ENCODE peak calls at places on chromosome 9, in ten cellular contexts. One of them, this sample, is unnamed.

GRCh38 chr9:137743695-137744094 is 124.9 kb downstream of the EHMT1 start:
- DNase-seq in activated CD8-positive, alpha-beta T cell treated with anti-CD3 and anti-CD28 coated beads for 36 hours: no peak
- DNase-seq in effector CD8-positive, alpha-beta T cell: no peak
- DNase-seq in AG08396: no peak
- DNase-seq in Calu3: no peak
- DNase-seq in BE2C: no peak
- DNase-seq in activated CD8-positive, alpha-beta memory T cell treated with anti-CD3 and anti-CD28 coated beads, Interleukin-2, amount 10 ng/mL, durations not matched to agents 7 days and 5 days: no peak
- DNase-seq in dorsolateral prefrontal cortex: no peak
- DNase-seq in ecto neural progenitor cell: no peak
- DNase-seq in PC-3: no peak
- DNase-seq in this sample: no peak

GRCh38 chr9:133627341-133627740 is 8.8 kb upstream of the DBH start:
- DNase-seq in Calu3: no peak
- DNase-seq in dorsolateral prefrontal cortex: no peak
- DNase-seq in BE2C: peak; percentile 77
- DNase-seq in AG08396: no peak
- DNase-seq in ecto neural progenitor cell: no peak
- DNase-seq in effector CD8-positive, alpha-beta T cell: no peak
- DNase-seq in activated CD8-positive, alpha-beta memory T cell treated with anti-CD3 and anti-CD28 coated beads, Interleukin-2, amount 10 ng/mL, durations not matched to agents 7 days and 5 days: no peak
- DNase-seq in activated CD8-positive, alpha-beta T cell treated with anti-CD3 and anti-CD28 coated beads for 36 hours: no peak
- DNase-seq in PC-3: no peak
- DNase-seq in this sample: no peak

GRCh38 chr9:97756991-97757390 is 59.9 kb upstream of the XPA start:
- DNase-seq in Calu3: no peak
- DNase-seq in AG08396: no peak
- DNase-seq in effector CD8-positive, alpha-beta T cell: no peak
- DNase-seq in ecto neural progenitor cell: no peak
- DNase-seq in BE2C: no peak
- DNase-seq in activated CD8-positive, alpha-beta memory T cell treated with anti-CD3 and anti-CD28 coated beads, Interleukin-2, amount 10 ng/mL, durations not matched to agents 7 days and 5 days: no peak
- DNase-seq in PC-3: no peak
- DNase-seq in dorsolateral prefrontal cortex: no peak
- DNase-seq in activated CD8-positive, alpha-beta T cell treated with anti-CD3 and anti-CD28 coated beads for 36 hours: no peak
- DNase-seq in this sample: no peak

GRCh38 chr9:113542741-113543140 is 79.2 kb downstream of the RGS3 start:
- DNase-seq in BE2C: no peak
- DNase-seq in AG08396: no peak
- DNase-seq in activated CD8-positive, alpha-beta T cell treated with anti-CD3 and anti-CD28 coated beads for 36 hours: no peak
- DNase-seq in Calu3: no peak
- DNase-seq in effector CD8-positive, alpha-beta T cell: no peak
- DNase-seq in activated CD8-positive, alpha-beta memory T cell treated with anti-CD3 and anti-CD28 coated beads, Interleukin-2, amount 10 ng/mL, durations not matched to agents 7 days and 5 days: no peak
- DNase-seq in PC-3: no peak
- DNase-seq in dorsolateral prefrontal cortex: no peak
- DNase-seq in ecto neural progenitor cell: no peak
- DNase-seq in this sample: no peak

GRCh38 chr9:9215050-9215449 is 1397.8 kb downstream of the PTPRD start:
- DNase-seq in effector CD8-positive, alpha-beta T cell: no peak
- DNase-seq in AG08396: no peak
- DNase-seq in PC-3: no peak
- DNase-seq in activated CD8-positive, alpha-beta T cell treated with anti-CD3 and anti-CD28 coated beads for 36 hours: no peak
- DNase-seq in dorsolateral prefrontal cortex: no peak
- DNase-seq in BE2C: no peak
- DNase-seq in ecto neural progenitor cell: no peak
- DNase-seq in Calu3: no peak
- DNase-seq in activated CD8-positive, alpha-beta memory T cell treated with anti-CD3 and anti-CD28 coated beads, Interleukin-2, amount 10 ng/mL, durations not matched to agents 7 days and 5 days: no peak
- DNase-seq in this sample: no peak

GRCh38 chr9:109238677-109239076 is 71.6 kb upstream of the FRRS1L start:
- DNase-seq in PC-3: peak; percentile 66
- DNase-seq in BE2C: no peak
- DNase-seq in activated CD8-positive, alpha-beta T cell treated with anti-CD3 and anti-CD28 coated beads for 36 hours: no peak
- DNase-seq in dorsolateral prefrontal cortex: no peak
- DNase-seq in AG08396: no peak
- DNase-seq in effector CD8-positive, alpha-beta T cell: no peak
- DNase-seq in activated CD8-positive, alpha-beta memory T cell treated with anti-CD3 and anti-CD28 coated beads, Interleukin-2, amount 10 ng/mL, durations not matched to agents 7 days and 5 days: no peak
- DNase-seq in Calu3: no peak
- DNase-seq in ecto neural progenitor cell: no peak
- DNase-seq in this sample: no peak

GRCh38 chr9:88991066-88992030 is at the start of gene S1PR3:
- DNase-seq in PC-3: peak; percentile 36
- DNase-seq in activated CD8-positive, alpha-beta memory T cell treated with anti-CD3 and anti-CD28 coated beads, Interleukin-2, amount 10 ng/mL, durations not matched to agents 7 days and 5 days: peak; percentile 29
- DNase-seq in AG08396: peak; percentile 85
- DNase-seq in BE2C: peak; percentile 60
- DNase-seq in ecto neural progenitor cell: peak; percentile 86
- DNase-seq in activated CD8-positive, alpha-beta T cell treated with anti-CD3 and anti-CD28 coated beads for 36 hours: peak; percentile 42
- DNase-seq in dorsolateral prefrontal cortex: no peak
- DNase-seq in Calu3: peak; percentile 15
- DNase-seq in effector CD8-positive, alpha-beta T cell: no peak
- DNase-seq in this sample: peak; percentile 26

GRCh38 chr9:122380293-122380692 is 9.5 kb downstream of the PTGS1 start:
- DNase-seq in PC-3: no peak
- DNase-seq in dorsolateral prefrontal cortex: no peak
- DNase-seq in ecto neural progenitor cell: no peak
- DNase-seq in activated CD8-positive, alpha-beta T cell treated with anti-CD3 and anti-CD28 coated beads for 36 hours: no peak
- DNase-seq in effector CD8-positive, alpha-beta T cell: no peak
- DNase-seq in BE2C: no peak
- DNase-seq in activated CD8-positive, alpha-beta memory T cell treated with anti-CD3 and anti-CD28 coated beads, Interleukin-2, amount 10 ng/mL, durations not matched to agents 7 days and 5 days: no peak
- DNase-seq in Calu3: no peak
- DNase-seq in AG08396: no peak
- DNase-seq in this sample: no peak

GRCh38 chr9:90815183-90815943 is 13.7 kb downstream of the SYK start:
- DNase-seq in Calu3: no peak
- DNase-seq in PC-3: no peak
- DNase-seq in AG08396: no peak
- DNase-seq in BE2C: no peak
- DNase-seq in activated CD8-positive, alpha-beta T cell treated with anti-CD3 and anti-CD28 coated beads for 36 hours: peak; percentile 26
- DNase-seq in ecto neural progenitor cell: no peak
- DNase-seq in effector CD8-positive, alpha-beta T cell: no peak
- DNase-seq in activated CD8-positive, alpha-beta memory T cell treated with anti-CD3 and anti-CD28 coated beads, Interleukin-2, amount 10 ng/mL, durations not matched to agents 7 days and 5 days: no peak
- DNase-seq in dorsolateral prefrontal cortex: no peak
- DNase-seq in this sample: no peak

GRCh38 chr9:2355594-2355993 is 266.0 kb upstream of the VLDLR start:
- DNase-seq in AG08396: no peak
- DNase-seq in BE2C: no peak
- DNase-seq in activated CD8-positive, alpha-beta memory T cell treated with anti-CD3 and anti-CD28 coated beads, Interleukin-2, amount 10 ng/mL, durations not matched to agents 7 days and 5 days: no peak
- DNase-seq in ecto neural progenitor cell: no peak
- DNase-seq in dorsolateral prefrontal cortex: no peak
- DNase-seq in activated CD8-positive, alpha-beta T cell treated with anti-CD3 and anti-CD28 coated beads for 36 hours: no peak
- DNase-seq in effector CD8-positive, alpha-beta T cell: no peak
- DNase-seq in Calu3: no peak
- DNase-seq in PC-3: no peak
- DNase-seq in this sample: no peak

GRCh38 chr9:85740821-85741111 is 988 bp downstream of the AGTPBP1 start:
- DNase-seq in BE2C: no peak
- DNase-seq in effector CD8-positive, alpha-beta T cell: no peak
- DNase-seq in dorsolateral prefrontal cortex: no peak
- DNase-seq in ecto neural progenitor cell: no peak
- DNase-seq in activated CD8-positive, alpha-beta T cell treated with anti-CD3 and anti-CD28 coated beads for 36 hours: no peak
- DNase-seq in Calu3: no peak
- DNase-seq in activated CD8-positive, alpha-beta memory T cell treated with anti-CD3 and anti-CD28 coated beads, Interleukin-2, amount 10 ng/mL, durations not matched to agents 7 days and 5 days: no peak
- DNase-seq in AG08396: peak; percentile 11
- DNase-seq in PC-3: no peak
- DNase-seq in this sample: no peak

GRCh38 chr9:100322954-100323536 is 29.7 kb downstream of the TEX10 start:
- DNase-seq in AG08396: peak; percentile 14
- DNase-seq in BE2C: peak; percentile 48
- DNase-seq in dorsolateral prefrontal cortex: peak; percentile 14
- DNase-seq in ecto neural progenitor cell: no peak
- DNase-seq in activated CD8-positive, alpha-beta T cell treated with anti-CD3 and anti-CD28 coated beads for 36 hours: peak; percentile 63
- DNase-seq in effector CD8-positive, alpha-beta T cell: no peak
- DNase-seq in PC-3: peak; percentile 44
- DNase-seq in activated CD8-positive, alpha-beta memory T cell treated with anti-CD3 and anti-CD28 coated beads, Interleukin-2, amount 10 ng/mL, durations not matched to agents 7 days and 5 days: peak; percentile 53
- DNase-seq in Calu3: peak; percentile 2
- DNase-seq in this sample: peak; percentile 6

GRCh38 chr9:93949694-93950449 is 5.3 kb downstream of the BARX1 start:
- DNase-seq in PC-3: peak; percentile 34
- DNase-seq in activated CD8-positive, alpha-beta T cell treated with anti-CD3 and anti-CD28 coated beads for 36 hours: no peak
- DNase-seq in BE2C: no peak
- DNase-seq in Calu3: no peak
- DNase-seq in activated CD8-positive, alpha-beta memory T cell treated with anti-CD3 and anti-CD28 coated beads, Interleukin-2, amount 10 ng/mL, durations not matched to agents 7 days and 5 days: no peak
- DNase-seq in dorsolateral prefrontal cortex: no peak
- DNase-seq in effector CD8-positive, alpha-beta T cell: no peak
- DNase-seq in AG08396: no peak
- DNase-seq in ecto neural progenitor cell: no peak
- DNase-seq in this sample: no peak

GRCh38 chr9:133735415-133735775 is 2.8 kb downstream of the SARDH start:
- DNase-seq in effector CD8-positive, alpha-beta T cell: no peak
- DNase-seq in AG08396: no peak
- DNase-seq in activated CD8-positive, alpha-beta T cell treated with anti-CD3 and anti-CD28 coated beads for 36 hours: no peak
- DNase-seq in BE2C: no peak
- DNase-seq in Calu3: no peak
- DNase-seq in PC-3: no peak
- DNase-seq in activated CD8-positive, alpha-beta memory T cell treated with anti-CD3 and anti-CD28 coated beads, Interleukin-2, amount 10 ng/mL, durations not matched to agents 7 days and 5 days: no peak
- DNase-seq in dorsolateral prefrontal cortex: no peak
- DNase-seq in ecto neural progenitor cell: no peak
- DNase-seq in this sample: no peak

GRCh38 chr9:92506184-92506857 is 24.0 kb upstream of the ASPN start:
- DNase-seq in PC-3: peak; percentile 79
- DNase-seq in ecto neural progenitor cell: no peak
- DNase-seq in BE2C: no peak
- DNase-seq in effector CD8-positive, alpha-beta T cell: no peak
- DNase-seq in AG08396: peak; percentile 76
- DNase-seq in dorsolateral prefrontal cortex: no peak
- DNase-seq in activated CD8-positive, alpha-beta memory T cell treated with anti-CD3 and anti-CD28 coated beads, Interleukin-2, amount 10 ng/mL, durations not matched to agents 7 days and 5 days: no peak
- DNase-seq in activated CD8-positive, alpha-beta T cell treated with anti-CD3 and anti-CD28 coated beads for 36 hours: no peak
- DNase-seq in Calu3: no peak
- DNase-seq in this sample: no peak

GRCh38 chr9:138009456-138010273 is 132.1 kb downstream of the CACNA1B start:
- DNase-seq in Calu3: no peak
- DNase-seq in effector CD8-positive, alpha-beta T cell: no peak
- DNase-seq in activated CD8-positive, alpha-beta T cell treated with anti-CD3 and anti-CD28 coated beads for 36 hours: no peak
- DNase-seq in ecto neural progenitor cell: peak; percentile 44
- DNase-seq in AG08396: no peak
- DNase-seq in BE2C: no peak
- DNase-seq in PC-3: no peak
- DNase-seq in dorsolateral prefrontal cortex: no peak
- DNase-seq in activated CD8-positive, alpha-beta memory T cell treated with anti-CD3 and anti-CD28 coated beads, Interleukin-2, amount 10 ng/mL, durations not matched to agents 7 days and 5 days: peak; percentile 36
- DNase-seq in this sample: no peak

GRCh38 chr9:2260401-2261306 is 245.5 kb downstream of the SMARCA2 start:
- DNase-seq in ecto neural progenitor cell: no peak
- DNase-seq in effector CD8-positive, alpha-beta T cell: no peak
- DNase-seq in dorsolateral prefrontal cortex: no peak
- DNase-seq in activated CD8-positive, alpha-beta memory T cell treated with anti-CD3 and anti-CD28 coated beads, Interleukin-2, amount 10 ng/mL, durations not matched to agents 7 days and 5 days: no peak
- DNase-seq in Calu3: peak; percentile 7
- DNase-seq in PC-3: peak; percentile 56
- DNase-seq in activated CD8-positive, alpha-beta T cell treated with anti-CD3 and anti-CD28 coated beads for 36 hours: no peak
- DNase-seq in BE2C: peak; percentile 14
- DNase-seq in AG08396: peak; percentile 54
- DNase-seq in this sample: no peak

GRCh38 chr9:121398374-121398773 is 28.3 kb upstream of the STOM start:
- DNase-seq in activated CD8-positive, alpha-beta memory T cell treated with anti-CD3 and anti-CD28 coated beads, Interleukin-2, amount 10 ng/mL, durations not matched to agents 7 days and 5 days: no peak
- DNase-seq in PC-3: peak; percentile 48
- DNase-seq in AG08396: peak; percentile 78
- DNase-seq in effector CD8-positive, alpha-beta T cell: no peak
- DNase-seq in dorsolateral prefrontal cortex: no peak
- DNase-seq in Calu3: no peak
- DNase-seq in ecto neural progenitor cell: no peak
- DNase-seq in BE2C: no peak
- DNase-seq in activated CD8-positive, alpha-beta T cell treated with anti-CD3 and anti-CD28 coated beads for 36 hours: no peak
- DNase-seq in this sample: no peak

GRCh38 chr9:128635266-128636023 is 21.2 kb downstream of the DYNC2I2 start:
- DNase-seq in AG08396: peak; percentile 97
- DNase-seq in ecto neural progenitor cell: peak; percentile 76
- DNase-seq in PC-3: peak; percentile 97
- DNase-seq in BE2C: peak; percentile 92
- DNase-seq in activated CD8-positive, alpha-beta memory T cell treated with anti-CD3 and anti-CD28 coated beads, Interleukin-2, amount 10 ng/mL, durations not matched to agents 7 days and 5 days: no peak
- DNase-seq in Calu3: peak; percentile 95
- DNase-seq in dorsolateral prefrontal cortex: peak; percentile 69
- DNase-seq in activated CD8-positive, alpha-beta T cell treated with anti-CD3 and anti-CD28 coated beads for 36 hours: no peak
- DNase-seq in effector CD8-positive, alpha-beta T cell: no peak
- DNase-seq in this sample: no peak

GRCh38 chr9:76365028-76365427 is 29.2 kb downstream of the RFK start:
- DNase-seq in BE2C: no peak
- DNase-seq in AG08396: peak; percentile 29
- DNase-seq in Calu3: peak; percentile 23
- DNase-seq in dorsolateral prefrontal cortex: no peak
- DNase-seq in effector CD8-positive, alpha-beta T cell: no peak
- DNase-seq in activated CD8-positive, alpha-beta memory T cell treated with anti-CD3 and anti-CD28 coated beads, Interleukin-2, amount 10 ng/mL, durations not matched to agents 7 days and 5 days: no peak
- DNase-seq in ecto neural progenitor cell: no peak
- DNase-seq in PC-3: peak; percentile 75
- DNase-seq in activated CD8-positive, alpha-beta T cell treated with anti-CD3 and anti-CD28 coated beads for 36 hours: no peak
- DNase-seq in this sample: no peak

GRCh38 chr9:21504894-21505293 is 22.8 kb upstream of the IFNE start:
- DNase-seq in effector CD8-positive, alpha-beta T cell: no peak
- DNase-seq in BE2C: no peak
- DNase-seq in Calu3: no peak
- DNase-seq in ecto neural progenitor cell: no peak
- DNase-seq in activated CD8-positive, alpha-beta T cell treated with anti-CD3 and anti-CD28 coated beads for 36 hours: no peak
- DNase-seq in PC-3: no peak
- DNase-seq in dorsolateral prefrontal cortex: no peak
- DNase-seq in AG08396: no peak
- DNase-seq in activated CD8-positive, alpha-beta memory T cell treated with anti-CD3 and anti-CD28 coated beads, Interleukin-2, amount 10 ng/mL, durations not matched to agents 7 days and 5 days: no peak
- DNase-seq in this sample: no peak

GRCh38 chr9:68978054-68978453 is 35.9 kb downstream of the PRKACG start:
- DNase-seq in PC-3: no peak
- DNase-seq in activated CD8-positive, alpha-beta T cell treated with anti-CD3 and anti-CD28 coated beads for 36 hours: no peak
- DNase-seq in ecto neural progenitor cell: no peak
- DNase-seq in dorsolateral prefrontal cortex: no peak
- DNase-seq in Calu3: no peak
- DNase-seq in BE2C: no peak
- DNase-seq in effector CD8-positive, alpha-beta T cell: no peak
- DNase-seq in AG08396: no peak
- DNase-seq in activated CD8-positive, alpha-beta memory T cell treated with anti-CD3 and anti-CD28 coated beads, Interleukin-2, amount 10 ng/mL, durations not matched to agents 7 days and 5 days: no peak
- DNase-seq in this sample: no peak

GRCh38 chr9:93945400-93946337 is 9.5 kb downstream of the BARX1 start:
- DNase-seq in AG08396: no peak
- DNase-seq in activated CD8-positive, alpha-beta memory T cell treated with anti-CD3 and anti-CD28 coated beads, Interleukin-2, amount 10 ng/mL, durations not matched to agents 7 days and 5 days: no peak
- DNase-seq in activated CD8-positive, alpha-beta T cell treated with anti-CD3 and anti-CD28 coated beads for 36 hours: no peak
- DNase-seq in ecto neural progenitor cell: no peak
- DNase-seq in PC-3: no peak
- DNase-seq in effector CD8-positive, alpha-beta T cell: no peak
- DNase-seq in BE2C: no peak
- DNase-seq in dorsolateral prefrontal cortex: no peak
- DNase-seq in Calu3: no peak
- DNase-seq in this sample: no peak

GRCh38 chr9:134177186-134177585 is 12.8 kb upstream of the RNU6ATAC start:
- DNase-seq in PC-3: no peak
- DNase-seq in AG08396: no peak
- DNase-seq in Calu3: no peak
- DNase-seq in dorsolateral prefrontal cortex: no peak
- DNase-seq in activated CD8-positive, alpha-beta memory T cell treated with anti-CD3 and anti-CD28 coated beads, Interleukin-2, amount 10 ng/mL, durations not matched to agents 7 days and 5 days: no peak
- DNase-seq in effector CD8-positive, alpha-beta T cell: no peak
- DNase-seq in ecto neural progenitor cell: no peak
- DNase-seq in activated CD8-positive, alpha-beta T cell treated with anti-CD3 and anti-CD28 coated beads for 36 hours: no peak
- DNase-seq in BE2C: no peak
- DNase-seq in this sample: no peak

GRCh38 chr9:93083592-93084470 is 12.2 kb upstream of the CARD19 start:
- DNase-seq in activated CD8-positive, alpha-beta T cell treated with anti-CD3 and anti-CD28 coated beads for 36 hours: peak; percentile 64
- DNase-seq in PC-3: no peak
- DNase-seq in effector CD8-positive, alpha-beta T cell: no peak
- DNase-seq in BE2C: no peak
- DNase-seq in Calu3: no peak
- DNase-seq in ecto neural progenitor cell: no peak
- DNase-seq in activated CD8-positive, alpha-beta memory T cell treated with anti-CD3 and anti-CD28 coated beads, Interleukin-2, amount 10 ng/mL, durations not matched to agents 7 days and 5 days: peak; percentile 64
- DNase-seq in dorsolateral prefrontal cortex: no peak
- DNase-seq in AG08396: no peak
- DNase-seq in this sample: no peak

GRCh38 chr9:105373723-105374122 is 74.1 kb upstream of the FSD1L start:
- DNase-seq in PC-3: no peak
- DNase-seq in effector CD8-positive, alpha-beta T cell: no peak
- DNase-seq in Calu3: no peak
- DNase-seq in ecto neural progenitor cell: no peak
- DNase-seq in activated CD8-positive, alpha-beta T cell treated with anti-CD3 and anti-CD28 coated beads for 36 hours: no peak
- DNase-seq in BE2C: no peak
- DNase-seq in dorsolateral prefrontal cortex: no peak
- DNase-seq in activated CD8-positive, alpha-beta memory T cell treated with anti-CD3 and anti-CD28 coated beads, Interleukin-2, amount 10 ng/mL, durations not matched to agents 7 days and 5 days: no peak
- DNase-seq in AG08396: no peak
- DNase-seq in this sample: no peak

GRCh38 chr9:132644251-132644650 is 25.5 kb downstream of the DDX31 start:
- DNase-seq in dorsolateral prefrontal cortex: no peak
- DNase-seq in Calu3: peak; percentile 5
- DNase-seq in PC-3: peak; percentile 6
- DNase-seq in effector CD8-positive, alpha-beta T cell: no peak
- DNase-seq in activated CD8-positive, alpha-beta T cell treated with anti-CD3 and anti-CD28 coated beads for 36 hours: peak; percentile 16
- DNase-seq in BE2C: no peak
- DNase-seq in ecto neural progenitor cell: no peak
- DNase-seq in activated CD8-positive, alpha-beta memory T cell treated with anti-CD3 and anti-CD28 coated beads, Interleukin-2, amount 10 ng/mL, durations not matched to agents 7 days and 5 days: no peak
- DNase-seq in AG08396: no peak
- DNase-seq in this sample: no peak

GRCh38 chr9:6565312-6565711 is 80.2 kb downstream of the GLDC start:
- DNase-seq in activated CD8-positive, alpha-beta memory T cell treated with anti-CD3 and anti-CD28 coated beads, Interleukin-2, amount 10 ng/mL, durations not matched to agents 7 days and 5 days: no peak
- DNase-seq in AG08396: no peak
- DNase-seq in PC-3: no peak
- DNase-seq in BE2C: no peak
- DNase-seq in activated CD8-positive, alpha-beta T cell treated with anti-CD3 and anti-CD28 coated beads for 36 hours: no peak
- DNase-seq in dorsolateral prefrontal cortex: no peak
- DNase-seq in ecto neural progenitor cell: no peak
- DNase-seq in Calu3: no peak
- DNase-seq in effector CD8-positive, alpha-beta T cell: no peak
- DNase-seq in this sample: no peak

This sample was measured in C1 segment of cervical spinal cord.